ENCODE peak calls at places on chromosomes 13 and 19, in five cellular contexts. F is esophagus squamous epithelium; X is left ventricle myocardium inferior; L is CD8-positive, alpha-beta T cell; O is mammary epithelial cell. U is an unnamed sample. For H3K9me3, the result is how much of the 10 kb centered on the place peaks cover.

GRCh38 chr19:45468159-45468651 is 409 bp downstream of the FOSB start:
- DNase-seq in F (no peak), X (no peak), L (peak), O (no peak), U (peak)

GRCh38 chr13:114286808-114287207 is 5.4 kb downstream of the UPF3A start:
- DNase-seq in F (no peak), X (no peak), L (no peak), O (no peak), U (no peak)

GRCh38 chr13:102962430-102962829 is 103.8 kb downstream of the SLC10A2 start:
- DNase-seq in F (no peak), X (no peak), L (no peak), O (no peak), U (no peak)

GRCh38 chr13:105759467-105759866 is 776.0 kb downstream of the EFNB2 start:
- DNase-seq in F (no peak), X (no peak), L (no peak), O (peak), U (no peak)

GRCh38 chr19:55528030-55528801 is 8.7 kb downstream of the SBK2 start:
- DNase-seq in F (no peak), X (no peak), L (no peak), O (no peak), U (no peak)

GRCh38 chr19:15557223-15557622 is 48.9 kb downstream of the CYP4F22 start:
- DNase-seq in F (no peak), X (no peak), L (no peak), O (no peak), U (no peak)

GRCh38 chr19:42024622-42025111 is 30.6 kb upstream of the ATP1A3 start:
- DNase-seq in F (no peak), X (peak), L (no peak), O (no peak), U (peak)

GRCh38 chr19:28289294-28290063 is 923.5 kb downstream of the UQCRFS1 start:
- DNase-seq in F (no peak), X (no peak), L (no peak), O (peak), U (no peak)

GRCh38 chr13:77810430-77810829 is 108.2 kb downstream of the EDNRB start:
- DNase-seq in F (no peak), X (no peak), L (no peak), O (peak), U (no peak)

GRCh38 chr13:73057284-73058025 is 1.4 kb upstream of the KLF5 start:
- DNase-seq in F (no peak), X (no peak), L (no peak), O (no peak), U (no peak)

GRCh38 chr19:38293281-38293680 is 10.8 kb upstream of the C19orf33 start:
- DNase-seq in F (no peak), X (no peak), L (no peak), O (no peak), U (no peak)

GRCh38 chr13:37476874-37477273 is 121.7 kb downstream of the POSTN start:
- DNase-seq in F (no peak), X (peak), L (no peak), O (peak), U (no peak)

GRCh38 chr19:43626838-43627237 is 7.4 kb upstream of the ZNF428 start:
- DNase-seq in F (no peak), X (no peak), L (no peak), O (no peak), U (no peak)

GRCh38 chr13:45728759-45729158 is 26.6 kb downstream of the CBY2 start:
- DNase-seq in F (no peak), X (no peak), L (no peak), O (no peak), U (no peak)

GRCh38 chr19:52155596-52156359 is 15.6 kb downstream of the ZNF836 start:
- DNase-seq in F (no peak), X (no peak), L (no peak), O (no peak), U (no peak)

GRCh38 chr19:33175886-33176669 is 18.1 kb upstream of the LRP3 start:
- DNase-seq in F (peak), X (no peak), L (peak), O (peak), U (peak)

GRCh38 chr19:50556236-50557008 is 11.8 kb downstream of the LRRC4B start:
- DNase-seq in F (no peak), X (peak), L (peak), O (peak), U (peak)

GRCh38 chr13:52130641-52131040 is 1.8 kb upstream of the NEK5 start:
- DNase-seq in F (no peak), X (no peak), L (no peak), O (peak), U (no peak)

GRCh38 chr13:99995503-99996176 is 14.1 kb downstream of the ZIC2 start:
- DNase-seq in F (no peak), X (no peak), L (no peak), O (peak), U (no peak)

GRCh38 chr19:7619671-7620441 is 9.5 kb downstream of the XAB2 start:
- DNase-seq in F (no peak), X (no peak), L (no peak), O (no peak), U (no peak)

GRCh38 chr13:101554420-101555125 is 102.1 kb downstream of the ITGBL1 start:
- DNase-seq in F (no peak), X (no peak), L (no peak), O (peak), U (no peak)

GRCh38 chr19:42095814-42096230 is 19.9 kb downstream of the ZNF574 start:
- DNase-seq in F (no peak), X (no peak), L (no peak), O (no peak), U (no peak)

GRCh38 chr13:62387642-62388041 is 972.0 kb upstream of the PCDH20 start:
- DNase-seq in F (no peak), X (no peak), L (no peak), O (no peak), U (no peak)

GRCh38 chr13:75788494-75788991 is 152.4 kb downstream of the LMO7 start:
- DNase-seq in F (no peak), X (no peak), L (no peak), O (peak), U (peak)

GRCh38 chr13:36555151-36555986 is 118.5 kb upstream of the SERTM1 start:
- DNase-seq in F (no peak), X (no peak), L (no peak), O (no peak), U (no peak)

GRCh38 chr19:44689290-44690130 is 9.4 kb upstream of the CEACAM16 start:
- DNase-seq in F (no peak), X (peak), L (peak), O (no peak), U (peak)

GRCh38 chr19:35856546-35857149 is at the start of gene KIRREL2:
- DNase-seq in F (no peak), X (no peak), L (peak), O (no peak), U (no peak)

GRCh38 chr19:11551603-11552235 is 7.3 kb downstream of the ELOF1 start:
- DNase-seq in F (no peak), X (no peak), L (no peak), O (no peak), U (peak)

GRCh38 chr13:113836917-113837553 is 26.8 kb downstream of the GAS6 start:
- DNase-seq in F (no peak), X (peak), L (no peak), O (peak), U (peak)

GRCh38 chr19:17576758-17577532 is 21.5 kb downstream of the COLGALT1 start:
- DNase-seq in F (no peak), X (no peak), L (no peak), O (peak), U (no peak)

GRCh38 chr13:43242040-43242439 is 218.7 kb downstream of the DNAJC15 start:
- DNase-seq in F (no peak), X (no peak), L (no peak), O (no peak), U (no peak)

GRCh38 chr13:27171244-27171829 is at the start of gene USP12:
- DNase-seq in F (no peak), X (peak), L (no peak), O (peak), U (no peak)

DNA sequence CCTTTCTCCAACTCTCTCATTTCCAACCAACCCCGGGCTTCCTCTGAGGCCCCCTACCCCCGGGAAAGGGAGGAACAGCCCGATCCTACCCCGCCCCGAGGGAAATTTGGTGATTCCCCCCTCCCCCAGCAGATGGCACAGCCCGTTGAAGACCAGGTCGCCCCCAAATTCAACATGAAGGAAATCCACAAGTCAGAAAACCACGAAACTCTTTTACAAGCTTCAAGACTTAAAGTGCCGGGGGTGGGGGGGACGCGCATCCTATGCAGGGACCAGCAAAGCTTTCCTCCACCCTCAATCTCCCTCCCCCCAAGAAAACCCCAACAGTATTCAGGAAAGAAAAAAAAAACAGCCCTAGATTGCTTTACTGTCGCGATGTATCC is 1.8 kb downstream of the TCF3 start:
- DNase-seq in F (no peak), X (no peak), L (no peak), O (no peak), U (no peak)
- TF ChIP-seq CTCF in F (no peak), X (no peak), L (no peak), O (no peak), U (no peak)

DNA sequence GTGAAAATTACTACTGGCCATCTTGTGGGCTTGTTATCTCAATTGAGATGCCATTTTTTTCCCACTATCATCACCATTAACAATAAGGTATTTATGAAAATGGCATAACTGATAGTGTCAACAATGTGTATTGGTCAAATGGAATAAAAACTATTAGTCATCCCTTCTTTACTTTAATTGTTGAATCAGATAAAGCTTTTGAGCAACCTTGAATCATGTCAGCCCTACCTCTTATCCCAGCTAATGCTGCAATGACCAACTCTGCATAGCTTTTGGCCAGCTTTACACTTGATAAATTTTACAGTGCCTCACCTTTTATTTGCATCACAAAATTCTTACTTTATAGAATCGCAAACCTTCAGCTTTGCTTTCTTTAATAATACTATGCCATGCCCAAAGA is 784.0 kb upstream of the PRR20A start:
- DNase-seq in F (no peak), X (no peak), L (no peak), O (no peak), U (no peak)
- H3K9me3 ChIP-seq in F (under half), X (under half), L (under half), O (under half), U (under half)

GRCh38 chr13:98439136-98439828 is 137.6 kb downstream of the STK24 start:
- DNase-seq in F (no peak), X (no peak), L (no peak), O (no peak), U (no peak)
- H3K4me3 ChIP-seq in F (no peak), X (no peak), L (no peak), O (no peak), U (no peak)

GRCh38 chr13:93810264-93810663 is 583.7 kb downstream of the GPC6 start:
- DNase-seq in F (no peak), X (no peak), L (no peak), O (no peak), U (no peak)
- TF ChIP-seq CTCF in F (no peak), X (no peak), L (no peak), O (no peak), U (no peak)

DNA sequence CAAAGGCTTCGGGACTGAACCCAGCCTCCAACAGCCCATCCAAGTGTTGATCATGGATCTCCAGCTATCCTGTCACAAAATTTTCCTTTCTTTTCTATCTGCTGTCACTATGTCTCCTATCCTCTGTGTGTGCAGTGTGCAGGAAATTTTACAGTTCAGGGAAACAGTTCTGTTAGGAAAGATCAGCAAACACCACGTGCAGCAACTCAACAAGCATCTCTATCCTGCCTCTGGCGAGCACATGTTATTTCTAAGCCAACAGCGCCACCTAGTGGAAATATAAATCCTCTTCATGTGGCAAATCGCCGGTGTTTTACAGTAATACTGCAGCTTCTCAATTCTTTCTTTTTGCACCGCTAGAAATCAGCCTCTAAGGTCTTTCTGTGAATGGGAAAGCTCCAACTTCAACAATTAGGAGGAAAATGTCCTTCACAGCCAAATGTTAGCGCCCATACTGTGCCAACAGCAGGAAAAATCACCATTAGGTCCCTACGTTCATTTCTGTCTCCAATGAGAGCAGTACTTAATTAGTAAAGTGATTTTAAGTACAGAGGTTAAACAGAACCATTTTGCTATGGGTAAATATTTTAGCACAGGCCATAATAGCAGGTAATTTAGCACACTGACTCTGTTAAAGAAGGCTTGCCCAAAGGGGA is 21.3 kb upstream of the ZNF181 start:
- DNase-seq in F (no peak), X (no peak), L (peak), O (peak), U (no peak)
- H3K9me3 ChIP-seq in F (under half), X (under half), L (under half), O (under half), U (under half)

DNA sequence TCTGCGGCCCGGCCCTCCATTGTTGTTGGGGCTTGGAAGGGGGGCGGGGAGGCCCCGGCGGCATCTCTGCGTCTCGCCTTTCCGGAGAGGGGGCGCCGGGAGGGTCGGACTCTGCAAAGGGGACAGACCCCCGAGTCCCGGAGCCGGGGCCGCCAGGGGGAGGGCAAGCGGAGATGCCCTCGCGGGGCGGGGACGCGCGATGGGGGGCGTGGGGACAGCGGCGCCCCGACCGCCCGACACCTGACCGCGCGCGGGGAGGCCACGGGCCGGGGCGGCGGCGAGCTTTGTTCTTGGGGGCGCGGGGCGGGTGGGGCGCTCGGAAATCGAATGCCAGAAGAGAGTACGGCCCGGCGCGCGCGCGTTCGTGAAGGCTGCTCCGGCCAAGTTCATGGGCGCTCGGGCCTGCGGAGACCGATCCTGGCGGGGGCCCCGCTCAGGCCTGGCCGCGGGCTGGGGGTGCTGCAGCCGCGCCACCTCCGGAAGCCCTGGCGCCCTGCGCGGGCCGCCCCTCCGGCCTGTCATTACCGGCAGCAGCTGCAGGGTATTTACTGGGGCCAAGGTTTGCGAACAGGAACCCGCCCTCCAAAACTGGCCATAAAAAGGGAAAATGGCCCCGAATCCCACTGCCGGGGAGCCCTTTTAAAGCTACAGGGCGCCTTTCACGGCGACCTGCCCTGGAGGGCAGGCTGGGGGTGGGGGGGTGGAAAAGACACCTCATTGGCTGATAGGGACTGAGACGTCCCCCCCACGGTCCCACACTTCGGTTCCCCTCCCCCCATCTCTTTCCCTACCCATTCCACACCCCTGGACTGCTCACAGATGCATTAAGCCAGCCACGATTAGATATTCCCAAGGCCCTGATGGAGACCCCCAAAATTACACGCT is 11.1 kb upstream of the NANOS3 start:
- DNase-seq in F (no peak), X (no peak), L (no peak), O (no peak), U (peak)
- H3K4me3 ChIP-seq in F (peak), X (peak), L (peak), O (peak), U (peak)

U was measured in psoas muscle.